ENCODE peak calls at places on chromosomes 1 and 21, in nine cellular contexts. I is stimulated activated CD4-positive, alpha-beta T cell treated with anti-CD3 and anti-CD28 coated beads, Interleukin-4, amount 100 ng/mL, for 1 hour; C is esophagus muscularis mucosa; J is T-helper 1 cell; N is NCI-H1694; Q is C1 segment of cervical spinal cord; H is D341Med; O is activated T-cell treated with anti-CD3 and anti-CD28 coated beads, Interleukin-2, amount 50 U/mL, for 48 hours; W is right atrium auricular region. G is an unnamed sample.

GRCh38 chr21:36694041-36694515 is 4.8 kb upstream of the SIM2 start:
- DNase-seq in I (no peak), C (no peak), J (no peak), N (no peak), Q (no peak), H (peak), O (no peak), W (no peak), G (no peak)

GRCh38 chr1:37037675-37038074 is 3.4 kb upstream of the GRIK3 start:
- DNase-seq in I (no peak), C (no peak), J (no peak), N (no peak), Q (peak), H (no peak), O (no peak), W (no peak), G (no peak)

GRCh38 chr1:1527092-1527816 is 13.2 kb downstream of the TMEM240 start:
- DNase-seq in I (no peak), C (no peak), J (no peak), N (no peak), Q (no peak), H (peak), O (no peak), W (no peak), G (no peak)

GRCh38 chr1:74623716-74624115 is 49.9 kb downstream of the ERICH3 start:
- DNase-seq in I (no peak), C (no peak), J (no peak), N (no peak), Q (no peak), H (no peak), O (no peak), W (no peak), G (no peak)

GRCh38 chr1:213714645-213715044 is 273.1 kb upstream of the PROX1 start:
- DNase-seq in I (no peak), C (no peak), J (no peak), N (no peak), Q (no peak), H (no peak), O (no peak), W (no peak), G (no peak)

GRCh38 chr1:202154766-202155477 is 5.5 kb downstream of the PTPN7 start:
- DNase-seq in I (peak), C (no peak), J (peak), N (peak), Q (no peak), H (peak), O (peak), W (no peak), G (peak)

GRCh38 chr1:29590583-29591555 is 354.5 kb downstream of the PTPRU start:
- DNase-seq in I (no peak), C (peak), J (no peak), N (no peak), Q (no peak), H (no peak), O (no peak), W (peak), G (no peak)

GRCh38 chr1:234295039-234295438 is 78.2 kb upstream of the COA6 start:
- DNase-seq in I (no peak), C (no peak), J (no peak), N (no peak), Q (no peak), H (no peak), O (no peak), W (no peak), G (no peak)

GRCh38 chr1:59845091-59845490 is 30.3 kb downstream of the HOOK1 start:
- DNase-seq in I (no peak), C (no peak), J (no peak), N (no peak), Q (no peak), H (peak), O (no peak), W (no peak), G (no peak)

GRCh38 chr1:214568328-214568727 is 16.9 kb upstream of the PTPN14 start:
- DNase-seq in I (no peak), C (no peak), J (no peak), N (no peak), Q (no peak), H (no peak), O (no peak), W (no peak), G (no peak)

GRCh38 chr21:35737899-35738341 is 322.4 kb downstream of the SETD4 start:
- DNase-seq in I (no peak), C (no peak), J (no peak), N (no peak), Q (peak), H (no peak), O (no peak), W (peak), G (no peak)

GRCh38 chr1:20485527-20486456 is at the start of gene CAMK2N1:
- DNase-seq in I (peak), C (no peak), J (peak), N (no peak), Q (peak), H (peak), O (peak), W (no peak), G (no peak)

GRCh38 chr1:156371553-156372264 is 2.7 kb downstream of the RHBG start:
- DNase-seq in I (no peak), C (no peak), J (no peak), N (no peak), Q (no peak), H (no peak), O (no peak), W (no peak), G (peak)

GRCh38 chr1:12081648-12082396 is 18.7 kb downstream of the TNFRSF8 start:
- DNase-seq in I (no peak), C (no peak), J (no peak), N (no peak), Q (no peak), H (no peak), O (no peak), W (no peak), G (no peak)

GRCh38 chr1:155073377-155074272 is 5.0 kb upstream of the EFNA3 start:
- DNase-seq in I (no peak), C (no peak), J (no peak), N (no peak), Q (no peak), H (no peak), O (no peak), W (no peak), G (no peak)

GRCh38 chr1:35288761-35289160 is 20.3 kb downstream of the ZMYM4 start:
- DNase-seq in I (no peak), C (no peak), J (no peak), N (no peak), Q (no peak), H (no peak), O (no peak), W (no peak), G (no peak)

GRCh38 chr1:94543003-94543402 is 1.4 kb upstream of the F3 start:
- DNase-seq in I (no peak), C (no peak), J (no peak), N (no peak), Q (no peak), H (no peak), O (no peak), W (no peak), G (no peak)

GRCh38 chr1:171785766-171786165 is 4.3 kb downstream of the METTL13 start:
- DNase-seq in I (no peak), C (no peak), J (no peak), N (no peak), Q (no peak), H (no peak), O (no peak), W (no peak), G (no peak)

GRCh38 chr1:227793948-227794812 is 21.3 kb upstream of the PRSS38 start:
- DNase-seq in I (no peak), C (no peak), J (no peak), N (peak), Q (no peak), H (peak), O (no peak), W (peak), G (peak)

GRCh38 chr1:10378071-10378841 is 20.6 kb upstream of the PGD start:
- DNase-seq in I (no peak), C (no peak), J (no peak), N (no peak), Q (peak), H (no peak), O (no peak), W (no peak), G (peak)

GRCh38 chr1:14742181-14742980 is 143.9 kb downstream of the KAZN start:
- DNase-seq in I (no peak), C (no peak), J (no peak), N (peak), Q (no peak), H (no peak), O (no peak), W (peak), G (no peak)

GRCh38 chr1:11180342-11180744 is 8.8 kb upstream of the ANGPTL7 start:
- DNase-seq in I (no peak), C (no peak), J (no peak), N (no peak), Q (no peak), H (no peak), O (no peak), W (no peak), G (no peak)

GRCh38 chr1:9294440-9294773 is 1.7 kb downstream of the SPSB1 start:
- DNase-seq in I (peak), C (no peak), J (no peak), N (no peak), Q (no peak), H (no peak), O (peak), W (no peak), G (no peak)

GRCh38 chr1:226653311-226653921 is 85.7 kb downstream of the ITPKB start:
- DNase-seq in I (no peak), C (no peak), J (peak), N (no peak), Q (no peak), H (no peak), O (peak), W (no peak), G (no peak)

GRCh38 chr1:89692601-89693503 is 59.9 kb downstream of the LRRC8C start:
- DNase-seq in I (no peak), C (no peak), J (no peak), N (no peak), Q (peak), H (no peak), O (no peak), W (no peak), G (no peak)

G was measured in upper lobe of left lung.